ENCODE peak calls at places on chromosomes 2 and 18, in nine cellular contexts. V is mesendoderm; E is stimulated activated CD8-positive, alpha-beta memory T cell treated with anti-CD3 and anti-CD28 coated beads, Interleukin-12 subunit alpha, Interleukin-12 subunit beta, amount 100 ng/mL, for 4 hours; M is neural crest cell; U is HFFc6; L is IMR-90; Q is central memory CD4-positive, alpha-beta T cell; R is iris pigment epithelial cell; C is Calu3. H is an unnamed sample.

GRCh38 chr2:70918016-70918415 is 17.7 kb upstream of the ATP6V1B1 start:
- DNase-seq in E (no peak), U (no peak), R (no peak), C (no peak), V (no peak), Q (no peak), L (no peak), M (no peak), H (no peak)

GRCh38 chr2:60297296-60298010 is 256.0 kb downstream of the BCL11A start:
- DNase-seq in V (peak), L (no peak), E (no peak), C (no peak), M (no peak), R (no peak), U (no peak), Q (no peak), H (no peak)

GRCh38 chr2:6926071-6926732 is 9.0 kb downstream of the RNF144A start:
- DNase-seq in L (no peak), U (no peak), Q (no peak), R (no peak), C (no peak), M (no peak), E (no peak), V (no peak), H (no peak)

GRCh38 chr2:11864724-11865123 is 118.3 kb downstream of the LPIN1 start:
- DNase-seq in R (no peak), L (no peak), U (no peak), V (no peak), M (no peak), C (no peak), E (no peak), Q (no peak), H (no peak)

GRCh38 chr2:10305715-10306114 is 3.0 kb downstream of the HPCAL1 start:
- DNase-seq in L (no peak), C (peak), R (no peak), E (no peak), Q (peak), V (peak), U (no peak), M (no peak), H (no peak)

GRCh38 chr2:178681081-178681480 is 126.1 kb downstream of the TTN start:
- DNase-seq in U (no peak), E (no peak), R (no peak), C (no peak), Q (no peak), L (no peak), V (no peak), M (no peak), H (no peak)

GRCh38 chr2:98175811-98176210 is 88.8 kb downstream of the VWA3B start:
- DNase-seq in E (no peak), L (no peak), U (no peak), C (no peak), Q (no peak), M (no peak), R (no peak), V (peak), H (no peak)

GRCh38 chr2:39994151-39994550 is 215.1 kb upstream of the THUMPD2 start:
- DNase-seq in C (no peak), R (peak), Q (no peak), M (no peak), V (no peak), E (no peak), U (peak), L (peak), H (no peak)

GRCh38 chr2:120017201-120017600 is 4.3 kb downstream of the EPB41L5 start:
- DNase-seq in Q (no peak), C (no peak), U (no peak), R (peak), L (no peak), V (no peak), E (no peak), M (no peak), H (no peak)

GRCh38 chr2:2568411-2568810 is 237.3 kb upstream of the MYT1L start:
- DNase-seq in E (no peak), C (no peak), U (no peak), M (no peak), Q (no peak), V (no peak), L (no peak), R (no peak), H (no peak)

GRCh38 chr18:10450986-10451385 is 3.4 kb upstream of the APCDD1 start:
- DNase-seq in E (no peak), R (no peak), L (no peak), V (no peak), Q (no peak), C (no peak), M (no peak), U (no peak), H (no peak)

GRCh38 chr18:63860536-63860930 is 27.0 kb upstream of the SERPINB2 start:
- DNase-seq in V (no peak), M (no peak), L (no peak), R (no peak), Q (no peak), E (no peak), C (no peak), U (no peak), H (no peak)

GRCh38 chr2:73736855-73737779 is at the start of gene TPRKB:
- DNase-seq in U (peak), L (peak), R (peak), V (peak), E (peak), M (peak), C (peak), Q (peak), H (peak)

GRCh38 chr2:227214622-227215041 is 50.2 kb downstream of the COL4A3 start:
- DNase-seq in Q (no peak), E (no peak), M (no peak), C (no peak), U (no peak), V (no peak), L (no peak), R (peak), H (no peak)

GRCh38 chr2:190343500-190344274 is at the start of gene INPP1:
- DNase-seq in L (peak), R (peak), V (peak), Q (peak), C (peak), U (peak), M (peak), E (peak), H (peak)

GRCh38 chr2:236772220-236772837 is 202.7 kb downstream of the ACKR3 start:
- DNase-seq in C (no peak), U (no peak), E (no peak), L (no peak), M (no peak), Q (no peak), V (no peak), R (no peak), H (no peak)

GRCh38 chr18:41864216-41864615 is 90.8 kb upstream of the PIK3C3 start:
- DNase-seq in Q (no peak), L (no peak), U (no peak), C (no peak), M (no peak), V (no peak), E (no peak), R (no peak), H (no peak)

GRCh38 chr2:127448526-127448925 is 30.3 kb downstream of the PROC start:
- DNase-seq in M (no peak), V (no peak), L (peak), U (peak), E (no peak), C (no peak), Q (no peak), R (no peak), H (no peak)

GRCh38 chr2:53969285-53970094 is 1.3 kb downstream of the PSME4 start:
- DNase-seq in U (peak), C (peak), E (no peak), R (peak), L (peak), M (no peak), Q (no peak), V (no peak), H (no peak)

GRCh38 chr18:5391427-5391826 is 95.9 kb upstream of the ZBTB14 start:
- DNase-seq in L (no peak), C (no peak), U (no peak), R (no peak), M (no peak), E (no peak), V (no peak), Q (no peak), H (no peak)

GRCh38 chr18:10139783-10140410 is 226.1 kb downstream of the VAPA start:
- DNase-seq in C (no peak), E (no peak), V (no peak), R (peak), U (peak), L (peak), Q (no peak), M (no peak), H (no peak)

GRCh38 chr18:3720818-3721545 is 271.0 kb downstream of the TGIF1 start:
- DNase-seq in V (no peak), E (no peak), M (no peak), L (no peak), U (no peak), R (no peak), Q (no peak), C (no peak), H (no peak)

GRCh38 chr18:79543861-79544385 is 135.7 kb upstream of the CTDP1 start:
- DNase-seq in Q (no peak), C (no peak), U (no peak), R (no peak), V (no peak), L (no peak), M (no peak), E (no peak), H (no peak)

GRCh38 chr18:73785276-73785675 is 362.4 kb downstream of the FBXO15 start:
- DNase-seq in Q (no peak), M (no peak), U (no peak), R (peak), V (no peak), E (no peak), L (peak), C (no peak), H (no peak)

GRCh38 chr18:77207540-77207939 is 42.1 kb upstream of the GALR1 start:
- DNase-seq in C (peak), M (no peak), R (peak), L (peak), U (peak), V (peak), Q (peak), E (no peak), H (peak)

GRCh38 chr18:22394428-22394827 is 23.3 kb downstream of the CTAGE1 start:
- DNase-seq in V (no peak), E (no peak), M (no peak), Q (no peak), L (no peak), C (no peak), R (no peak), U (no peak), H (no peak)

GRCh38 chr2:234991290-234991689 is 39.5 kb downstream of the SH3BP4 start:
- DNase-seq in V (no peak), R (no peak), L (no peak), E (no peak), Q (no peak), M (no peak), U (no peak), C (no peak), H (no peak)

GRCh38 chr2:218961651-218962570 is 2.4 kb downstream of the CDK5R2 start:
- DNase-seq in L (no peak), V (no peak), R (no peak), E (no peak), C (no peak), U (no peak), M (no peak), Q (no peak), H (no peak)

GRCh38 chr2:237421542-237422047 is 7.6 kb upstream of the COL6A3 start:
- DNase-seq in C (peak), V (peak), L (peak), E (peak), Q (peak), M (peak), R (peak), U (peak), H (peak)

GRCh38 chr2:32061973-32062861 is 1.1 kb upstream of the SPAST start:
- DNase-seq in U (no peak), M (no peak), V (peak), R (peak), L (peak), C (peak), E (no peak), Q (no peak), H (peak)

GRCh38 chr2:216300921-216301320 is 71.4 kb downstream of the MARCHF4 start:
- DNase-seq in L (no peak), R (no peak), M (no peak), E (no peak), Q (no peak), U (no peak), V (no peak), C (no peak), H (no peak)

GRCh38 chr2:65228249-65228750 is 669 bp downstream of the ACTR2 start:
- DNase-seq in C (peak), Q (peak), M (no peak), V (peak), E (no peak), L (peak), R (peak), U (peak), H (peak)

H was measured in naive B cell.